ENCODE peak calls at places on chromosomes 13 and 19, in eight cellular contexts. P is tibial nerve, Y is left lung, T is left ventricle myocardium inferior, U is cardiac muscle cell, X is lower lobe of right lung, N is sigmoid colon, A is vagina. R is an unnamed sample. For H3K4me1 and H3K9me3, the result is how much of the 10 kb centered on the place peaks cover.

GRCh38 chr19:38266981-38267597 is 2.7 kb downstream of the SPINT2 start:
- DNase-seq in X (no peak), A (no peak), U (no peak), P (no peak), T (no peak), N (no peak), Y (no peak), R (no peak)

GRCh38 chr19:42032428-42032827 is 37.6 kb downstream of the GRIK5 start:
- DNase-seq in P (no peak), N (no peak), Y (no peak), T (no peak), X (no peak), A (no peak), U (no peak), R (no peak)

GRCh38 chr19:10142701-10143375 is 23.1 kb upstream of the EIF3G start:
- DNase-seq in Y (no peak), X (peak), T (no peak), U (no peak), N (no peak), P (no peak), A (no peak), R (no peak)

GRCh38 chr19:45607071-45608029 is 5.3 kb upstream of the GPR4 start:
- DNase-seq in U (peak), A (no peak), N (peak), P (peak), Y (peak), X (peak), T (peak), R (peak)

GRCh38 chr19:38506375-38506722 is 72.9 kb downstream of the RYR1 start:
- DNase-seq in X (no peak), T (no peak), P (no peak), Y (no peak), U (no peak), N (no peak), A (no peak), R (no peak)

GRCh38 chr19:16581145-16581970 is 9.1 kb upstream of the SLC35E1 start:
- DNase-seq in X (no peak), U (no peak), A (no peak), N (no peak), Y (no peak), T (peak), P (no peak), R (no peak)

GRCh38 chr13:31043891-31044657 is 111.6 kb downstream of the TEX26 start:
- DNase-seq in P (peak), X (peak), N (peak), Y (peak), A (no peak), T (peak), U (peak), R (peak)

GRCh38 chr19:40217027-40217810 is 965 bp downstream of the TTC9B start:
- DNase-seq in A (no peak), U (peak), N (no peak), P (no peak), Y (peak), T (no peak), X (peak), R (no peak)

GRCh38 chr19:10299545-10300458 is 9.8 kb downstream of the ZGLP1 start:
- DNase-seq in Y (no peak), U (no peak), T (no peak), A (peak), X (no peak), N (no peak), P (no peak), R (no peak)

GRCh38 chr13:30654430-30654829 is 36.7 kb downstream of the USPL1 start:
- DNase-seq in X (no peak), T (no peak), N (no peak), Y (no peak), U (no peak), A (no peak), P (no peak), R (no peak)

GRCh38 chr13:31965361-31966066 is 66.1 kb upstream of the FRY start:
- DNase-seq in T (no peak), N (no peak), X (no peak), A (no peak), U (no peak), P (no peak), Y (no peak), R (no peak)

GRCh38 chr19:37987356-37988332 is 80.6 kb downstream of the SIPA1L3 start:
- DNase-seq in T (no peak), Y (no peak), X (no peak), P (no peak), N (no peak), A (no peak), U (no peak), R (no peak)

GRCh38 chr19:58397533-58398037 is 2.1 kb downstream of the RNF225 start:
- DNase-seq in X (no peak), U (no peak), P (no peak), A (no peak), N (peak), Y (no peak), T (no peak), R (no peak)

GRCh38 chr13:100521912-100522490 is 66.6 kb downstream of the GGACT start:
- DNase-seq in T (no peak), A (no peak), N (no peak), X (no peak), Y (no peak), U (no peak), P (no peak), R (no peak)

GRCh38 chr13:100519626-100520025 is 69.0 kb downstream of the GGACT start:
- DNase-seq in T (no peak), Y (no peak), A (no peak), X (no peak), P (no peak), N (no peak), U (no peak), R (peak)

GRCh38 chr13:100518394-100519062 is 70.1 kb downstream of the GGACT start:
- DNase-seq in U (no peak), Y (no peak), P (no peak), T (no peak), N (no peak), A (no peak), X (no peak), R (peak)

GRCh38 chr13:100523437-100523836 is 65.2 kb downstream of the GGACT start:
- DNase-seq in P (no peak), Y (no peak), T (no peak), N (no peak), A (no peak), X (no peak), U (no peak), R (no peak)

GRCh38 chr13:100520936-100521765 is 67.4 kb downstream of the GGACT start:
- DNase-seq in N (no peak), P (no peak), X (no peak), A (no peak), U (no peak), Y (no peak), T (no peak), R (no peak)
- H3K4me1 ChIP-seq in N (under half), P (under half), X (under half), A (under half), U (under half), Y (under half), T (under half), R (under half)

GRCh38 chr19:48793271-48793670 is 17.6 kb downstream of the BCAT2 start:
- DNase-seq in P (no peak), N (no peak), X (no peak), A (no peak), U (no peak), T (no peak), Y (no peak), R (no peak)
- H3K4me3 ChIP-seq in P (no peak), N (no peak), X (no peak), A (no peak), U (no peak), T (no peak), Y (no peak), R (no peak)

GRCh38 chr19:11684987-11685675 is 53.6 kb downstream of the ZNF823 start:
- DNase-seq in A (no peak), Y (no peak), P (no peak), U (no peak), X (no peak), N (no peak), T (no peak), R (no peak)

GRCh38 chr19:11680689-11681302 is 58.0 kb downstream of the ZNF823 start:
- DNase-seq in P (no peak), T (no peak), Y (no peak), X (no peak), N (no peak), A (no peak), U (no peak), R (no peak)

GRCh38 chr19:11685676-11686650 is 52.8 kb downstream of the ZNF823 start:
- DNase-seq in Y (no peak), A (no peak), U (no peak), N (no peak), P (no peak), T (no peak), X (no peak), R (no peak)
- H3K9me3 ChIP-seq in Y (under half), A (under half), U (under half), N (under half), P (half or more), T (half or more), X (under half), R (under half)

DNA sequence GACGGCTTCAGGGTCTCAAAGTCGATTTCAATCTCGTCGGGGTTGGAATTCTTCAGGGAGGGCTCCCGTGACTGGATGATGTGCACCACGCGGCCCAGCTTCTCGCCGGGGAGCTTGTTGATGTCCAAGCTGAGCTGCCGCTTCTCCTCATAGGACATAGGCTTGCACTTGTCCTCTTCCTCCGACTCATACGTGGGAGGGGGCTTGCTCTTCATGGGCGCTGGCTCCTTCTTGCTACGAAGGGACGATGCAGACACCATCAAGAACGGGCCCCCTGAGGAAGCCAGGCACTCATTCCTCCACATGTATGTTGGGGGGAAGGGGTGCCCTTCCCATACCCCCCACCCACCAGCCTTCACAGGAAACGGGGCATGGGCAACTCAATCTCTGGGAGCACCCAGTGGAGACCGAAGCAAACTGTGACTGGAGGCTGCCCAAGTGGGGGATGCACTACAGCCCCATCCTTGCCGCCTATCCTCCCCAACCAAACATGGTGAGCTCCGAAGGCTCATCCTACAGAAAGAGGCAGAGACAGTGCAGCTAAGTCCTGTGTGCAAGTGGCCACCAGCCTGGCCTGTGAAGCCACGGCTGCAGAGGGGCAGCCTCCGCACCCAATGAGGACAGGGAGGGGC is 23.2 kb upstream of the EPHX3 start:
- DNase-seq in X (no peak), T (no peak), N (no peak), Y (no peak), U (no peak), A (no peak), P (no peak), R (no peak)
- H3K4me1 ChIP-seq in X (under half), T (under half), N (under half), Y (under half), U (under half), A (under half), P (under half), R (under half)

GRCh38 chr13:48235100-48235813 is 2.3 kb downstream of the ITM2B start:
- DNase-seq in P (no peak), X (peak), U (peak), Y (no peak), A (no peak), N (peak), T (no peak), R (no peak)

GRCh38 chr13:48233886-48234488 is 981 bp downstream of the ITM2B start:
- DNase-seq in T (no peak), A (no peak), Y (no peak), P (no peak), N (peak), X (no peak), U (no peak), R (no peak)

GRCh38 chr13:48234652-48235099 is 1.7 kb downstream of the ITM2B start:
- DNase-seq in U (no peak), Y (no peak), N (no peak), P (no peak), A (no peak), T (no peak), X (no peak), R (no peak)

GRCh38 chr13:48235814-48236135 is 2.8 kb downstream of the ITM2B start:
- DNase-seq in U (peak), T (no peak), A (no peak), P (no peak), X (no peak), N (no peak), Y (no peak), R (no peak)

DNA sequence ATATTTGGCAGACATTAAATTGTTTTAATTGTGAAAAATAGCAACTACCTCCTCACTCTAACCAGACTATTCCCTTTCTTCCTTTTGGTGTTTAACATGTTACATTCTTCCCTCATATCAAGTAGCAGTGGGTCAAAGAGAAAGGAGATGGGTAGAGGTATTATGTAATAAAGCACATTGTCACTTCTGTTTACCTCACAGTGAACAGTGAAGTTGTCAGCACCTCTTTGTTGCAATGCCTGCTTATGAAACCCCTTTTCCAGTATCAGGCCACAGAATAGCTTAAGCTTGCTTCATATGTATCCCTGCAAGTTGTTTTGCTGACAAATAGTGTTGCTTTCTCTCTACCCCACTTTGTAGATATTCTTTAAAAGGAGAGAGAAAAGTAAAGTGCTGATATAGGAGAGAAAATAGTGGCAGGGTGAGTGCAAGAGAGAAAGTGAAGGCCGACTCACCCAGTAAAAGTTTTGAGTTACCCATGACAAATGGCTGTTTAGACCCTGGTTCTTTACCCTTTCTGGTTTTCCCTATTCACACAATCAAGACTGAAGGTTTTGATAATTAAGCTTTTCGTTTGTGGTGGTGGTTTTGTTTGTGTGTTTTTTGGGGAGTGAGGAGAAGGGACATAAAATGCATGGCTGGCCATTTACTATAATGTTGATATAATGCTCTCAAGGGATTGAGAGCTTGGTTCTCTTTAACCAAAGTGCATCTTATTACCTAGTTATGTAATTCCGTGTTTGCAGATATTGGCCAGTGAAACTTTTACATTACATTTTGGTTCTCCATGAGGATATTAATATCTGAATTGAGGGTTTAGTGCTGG is 3.7 kb downstream of the ITM2B start:
- DNase-seq in T (no peak), P (no peak), N (no peak), X (no peak), A (no peak), U (peak), Y (no peak), R (no peak)
- H3K4me3 ChIP-seq in T (peak), P (peak), N (peak), X (peak), A (peak), U (no peak), Y (peak), R (no peak)